ENCODE peak calls at places on chromosomes 3 and 15, in six cellular contexts. R is NAMALWA; Q is activated naive CD4-positive, alpha-beta T cell; X is WTC11; N is adrenal gland; J is A172. A is an unnamed sample.

GRCh38 chr3:152471814-152472605 is 203.3 kb downstream of the MBNL1 start:
- DNase-seq in R (peak), Q (peak), X (peak), N (peak), J (peak), A (peak)

GRCh38 chr3:41329881-41330280 is 130.6 kb downstream of the CTNNB1 start:
- DNase-seq in R (no peak), Q (no peak), X (no peak), N (no peak), J (no peak), A (no peak)

GRCh38 chr3:58585005-58585786 is 8.0 kb upstream of the FAM107A start:
- DNase-seq in R (no peak), Q (peak), X (peak), N (peak), J (peak), A (no peak)

GRCh38 chr3:37995652-37996641 is 5.4 kb downstream of the VILL start:
- DNase-seq in R (no peak), Q (no peak), X (peak), N (peak), J (no peak), A (no peak)

GRCh38 chr3:122169911-122170310 is 13.6 kb upstream of the CASR start:
- DNase-seq in R (no peak), Q (no peak), X (no peak), N (no peak), J (no peak), A (no peak)

GRCh38 chr15:51602484-51602883 is 20.1 kb downstream of the DMXL2 start:
- DNase-seq in R (no peak), Q (no peak), X (no peak), N (no peak), J (no peak), A (no peak)

GRCh38 chr3:177196473-177197040 is 725 bp downstream of the TBL1XR1 start:
- DNase-seq in R (peak), Q (peak), X (peak), N (peak), J (peak), A (no peak)

GRCh38 chr15:89139613-89140499 is 51.6 kb downstream of the ABHD2 start:
- DNase-seq in R (no peak), Q (no peak), X (peak), N (no peak), J (no peak), A (no peak)

GRCh38 chr15:25486051-25486450 is 47.2 kb upstream of the UBE3A start:
- DNase-seq in R (no peak), Q (no peak), X (no peak), N (no peak), J (no peak), A (no peak)

GRCh38 chr3:72753495-72753894 is 94.8 kb downstream of the SHQ1 start:
- DNase-seq in R (no peak), Q (no peak), X (no peak), N (no peak), J (no peak), A (no peak)

GRCh38 chr3:190008432-190008831 is 112.3 kb downstream of the P3H2 start:
- DNase-seq in R (no peak), Q (no peak), X (no peak), N (no peak), J (no peak), A (no peak)

GRCh38 chr3:40971191-40972168 is 227.8 kb upstream of the CTNNB1 start:
- DNase-seq in R (peak), Q (no peak), X (no peak), N (peak), J (peak), A (no peak)

GRCh38 chr3:98556164-98557130 is 24.7 kb downstream of the GPR15 start:
- DNase-seq in R (no peak), Q (no peak), X (no peak), N (no peak), J (no peak), A (no peak)

GRCh38 chr3:175431396-175431795 is 572.3 kb downstream of the NAALADL2 start:
- DNase-seq in R (no peak), Q (no peak), X (no peak), N (no peak), J (no peak), A (no peak)

GRCh38 chr15:83323296-83323711 is 38.8 kb upstream of the BNC1 start:
- DNase-seq in R (no peak), Q (no peak), X (no peak), N (no peak), J (peak), A (no peak)

GRCh38 chr15:73375755-73376305 is 7.1 kb upstream of the HCN4 start:
- DNase-seq in R (no peak), Q (no peak), X (no peak), N (no peak), J (peak), A (no peak)

GRCh38 chr15:101530224-101530958 is 40.9 kb upstream of the PCSK6 start:
- DNase-seq in R (no peak), Q (no peak), X (no peak), N (no peak), J (no peak), A (no peak)

GRCh38 chr3:155196131-155197075 is 97.1 kb downstream of the STRIT1 start:
- DNase-seq in R (no peak), Q (no peak), X (no peak), N (no peak), J (no peak), A (no peak)

GRCh38 chr15:79682285-79682684 is 214.5 kb downstream of the MTHFS start:
- DNase-seq in R (no peak), Q (no peak), X (no peak), N (peak), J (peak), A (no peak)

GRCh38 chr3:198088421-198088955 is 128.5 kb downstream of the LMLN start:
- DNase-seq in R (no peak), Q (no peak), X (no peak), N (no peak), J (no peak), A (no peak)

GRCh38 chr15:91942676-91943417 is 89.3 kb downstream of the SLCO3A1 start:
- DNase-seq in R (peak), Q (no peak), X (no peak), N (peak), J (peak), A (no peak)

A was measured in iPS DF 6.9.